ENCODE peak calls at places on chromosomes 12 and 14, in four cellular contexts. K is HepG2, F is K562, H is HCT116. J is an unnamed sample.

GRCh38 chr12:105076098-105076497 is 8.2 kb downstream of the ALDH1L2 start:
- DNase-seq in K (no peak), F (no peak), H (no peak), J (no peak)

GRCh38 chr14:69231486-69231885 is 28.5 kb upstream of the GALNT16 start:
- DNase-seq in K (no peak), F (no peak), H (no peak), J (no peak)

GRCh38 chr12:97446895-97447294 is 15.7 kb upstream of the RMST start:
- DNase-seq in K (no peak), F (no peak), H (no peak), J (no peak)

GRCh38 chr14:28264306-28264705 is 502.3 kb upstream of the FOXG1 start:
- DNase-seq in K (no peak), F (no peak), H (no peak), J (no peak)

GRCh38 chr12:51246254-51246853 is 7.7 kb downstream of the DAZAP2 start:
- DNase-seq in K (no peak), F (peak), H (no peak), J (no peak)

GRCh38 chr12:125015680-125016310 is 22.4 kb downstream of the BRI3BP start:
- DNase-seq in K (no peak), F (no peak), H (no peak), J (no peak)

GRCh38 chr12:130992979-130993538 is 39.4 kb downstream of the ADGRD1 start:
- DNase-seq in K (no peak), F (no peak), H (no peak), J (no peak)

GRCh38 chr12:57497223-57498142 is 9.6 kb downstream of the MARS1 start:
- DNase-seq in K (no peak), F (no peak), H (no peak), J (no peak)

GRCh38 chr14:45807187-45807586 is 554.2 kb upstream of the MIS18BP1 start:
- DNase-seq in K (no peak), F (no peak), H (no peak), J (no peak)

GRCh38 chr14:68535404-68536024 is 257.4 kb downstream of the ZFP36L1 start:
- DNase-seq in K (no peak), F (no peak), H (peak), J (no peak)

GRCh38 chr12:76810690-76811434 is 46.9 kb downstream of the ZDHHC17 start:
- DNase-seq in K (no peak), F (no peak), H (no peak), J (no peak)

GRCh38 chr12:53781218-53781801 is 29.5 kb upstream of the CISTR start:
- DNase-seq in K (no peak), F (no peak), H (no peak), J (peak)

GRCh38 chr12:50234347-50234746 is 49.0 kb downstream of the LIMA1 start:
- DNase-seq in K (no peak), F (peak), H (peak), J (peak)

GRCh38 chr12:56084958-56085543 is 5.1 kb downstream of the ERBB3 start:
- DNase-seq in K (no peak), F (peak), H (no peak), J (peak)

GRCh38 chr12:13257356-13257875 is 60.9 kb downstream of the EMP1 start:
- DNase-seq in K (no peak), F (no peak), H (no peak), J (no peak)

GRCh38 chr12:5437657-5438056 is 5.7 kb downstream of the NTF3 start:
- DNase-seq in K (no peak), F (no peak), H (no peak), J (no peak)

GRCh38 chr12:12505544-12506501 is 56.8 kb downstream of the DUSP16 start:
- DNase-seq in K (peak), F (peak), H (no peak), J (no peak)

GRCh38 chr12:34393086-34393820 is 371.0 kb downstream of the ALG10 start:
- DNase-seq in K (no peak), F (no peak), H (no peak), J (no peak)

GRCh38 chr12:117818400-117818799 is 150.4 kb downstream of the KSR2 start:
- DNase-seq in K (no peak), F (no peak), H (no peak), J (no peak)

GRCh38 chr12:13193403-13194100 is 3.0 kb upstream of the EMP1 start:
- DNase-seq in K (no peak), F (no peak), H (no peak), J (no peak)

GRCh38 chr14:55562135-55562534 is 17.9 kb upstream of the KTN1 start:
- DNase-seq in K (no peak), F (no peak), H (no peak), J (no peak)

GRCh38 chr12:57887631-57888406 is 41.3 kb upstream of the CTDSP2 start:
- DNase-seq in K (no peak), F (no peak), H (no peak), J (peak)

GRCh38 chr14:94355191-94355794 is 32.2 kb upstream of the SERPINA6 start:
- DNase-seq in K (peak), F (peak), H (no peak), J (peak)

GRCh38 chr12:113135178-113136127 is at the start of gene RASAL1:
- DNase-seq in K (peak), F (peak), H (peak), J (peak)

GRCh38 chr14:93994919-93995682 is 2.0 kb upstream of the CCDC197 start:
- DNase-seq in K (no peak), F (no peak), H (no peak), J (peak)

GRCh38 chr14:26199599-26200370 is 398.0 kb downstream of the NOVA1 start:
- DNase-seq in K (no peak), F (no peak), H (no peak), J (no peak)

GRCh38 chr14:98433436-98433835 is 838.6 kb downstream of the BCL11B start:
- DNase-seq in K (no peak), F (no peak), H (no peak), J (no peak)

GRCh38 chr12:108253540-108253939 is 85.6 kb downstream of the CMKLR1 start:
- DNase-seq in K (no peak), F (no peak), H (no peak), J (peak)

GRCh38 chr14:100384819-100385813 is 62.0 kb downstream of the SLC25A47 start:
- DNase-seq in K (peak), F (peak), H (peak), J (peak)

GRCh38 chr14:37587438-37587837 is 7.6 kb downstream of the FOXA1 start:
- DNase-seq in K (no peak), F (no peak), H (no peak), J (no peak)

GRCh38 chr12:31951939-31952338 is 7.3 kb upstream of the RESF1 start:
- DNase-seq in K (no peak), F (no peak), H (no peak), J (no peak)
- H2AFZ ChIP-seq in K (no peak), F (no peak), H (no peak), J (no peak)

DNA sequence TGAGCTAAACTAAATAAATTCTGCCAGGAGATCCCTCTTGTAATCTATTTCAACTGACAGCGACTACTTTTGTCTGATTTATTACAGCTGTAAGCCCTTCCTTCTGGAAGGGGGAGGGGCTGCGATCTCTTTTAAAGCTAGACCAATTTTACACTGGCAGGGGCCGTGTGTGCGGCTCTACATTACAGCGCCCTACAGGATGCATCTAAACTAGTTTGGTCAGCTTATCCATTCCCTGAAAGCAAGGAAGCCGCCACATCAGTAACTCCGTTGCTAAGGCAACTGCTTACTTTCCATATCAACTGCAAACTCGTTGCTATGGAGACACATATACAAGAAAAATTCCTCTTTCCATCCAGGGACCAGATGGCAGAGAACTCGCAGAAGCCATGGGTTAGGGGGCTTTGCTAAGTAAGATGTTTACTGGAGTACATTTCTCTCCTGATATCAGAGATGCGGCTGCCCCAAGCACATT is 17.4 kb downstream of the FOXN3 start:
- DNase-seq in K (peak), F (no peak), H (no peak), J (peak)
- TF ChIP-seq REST in K (no peak), F (no peak), H (no peak), J (no peak)

GRCh38 chr14:95725685-95726336 is 11.9 kb upstream of the TCL1A start:
- DNase-seq in K (no peak), F (no peak), H (no peak), J (no peak)
- H2AFZ ChIP-seq in K (no peak), F (no peak), H (no peak), J (no peak)

GRCh38 chr14:106501898-106502297 is 975.5 kb downstream of the TMEM121 start:
- DNase-seq in K (no peak), F (no peak), H (no peak), J (no peak)

GRCh38 chr14:106500571-106500970 is 974.2 kb downstream of the TMEM121 start:
- DNase-seq in K (no peak), F (no peak), H (no peak), J (no peak)
- TF ChIP-seq REST in K (no peak), F (no peak), H (no peak), J (no peak)

GRCh38 chr12:3303410-3304136 is 187.4 kb upstream of the PRMT8 start:
- DNase-seq in K (peak), F (no peak), H (no peak), J (peak)

GRCh38 chr12:3307419-3307818 is 183.6 kb upstream of the PRMT8 start:
- DNase-seq in K (no peak), F (no peak), H (no peak), J (no peak)

GRCh38 chr12:3305904-3306619 is 184.9 kb upstream of the PRMT8 start:
- DNase-seq in K (no peak), F (no peak), H (no peak), J (no peak)

GRCh38 chr12:3304436-3305135 is 186.4 kb upstream of the PRMT8 start:
- DNase-seq in K (peak), F (no peak), H (peak), J (no peak)

GRCh38 chr12:3305464-3305863 is 185.5 kb upstream of the PRMT8 start:
- DNase-seq in K (no peak), F (no peak), H (no peak), J (no peak)
- H2AFZ ChIP-seq in K (no peak), F (no peak), H (no peak), J (no peak)

GRCh38 chr14:81386379-81386778 is 13.7 kb downstream of the STON2 start:
- DNase-seq in K (no peak), F (no peak), H (no peak), J (peak)
- TF ChIP-seq REST in K (no peak), F (no peak), H (no peak), J (no peak)

DNA sequence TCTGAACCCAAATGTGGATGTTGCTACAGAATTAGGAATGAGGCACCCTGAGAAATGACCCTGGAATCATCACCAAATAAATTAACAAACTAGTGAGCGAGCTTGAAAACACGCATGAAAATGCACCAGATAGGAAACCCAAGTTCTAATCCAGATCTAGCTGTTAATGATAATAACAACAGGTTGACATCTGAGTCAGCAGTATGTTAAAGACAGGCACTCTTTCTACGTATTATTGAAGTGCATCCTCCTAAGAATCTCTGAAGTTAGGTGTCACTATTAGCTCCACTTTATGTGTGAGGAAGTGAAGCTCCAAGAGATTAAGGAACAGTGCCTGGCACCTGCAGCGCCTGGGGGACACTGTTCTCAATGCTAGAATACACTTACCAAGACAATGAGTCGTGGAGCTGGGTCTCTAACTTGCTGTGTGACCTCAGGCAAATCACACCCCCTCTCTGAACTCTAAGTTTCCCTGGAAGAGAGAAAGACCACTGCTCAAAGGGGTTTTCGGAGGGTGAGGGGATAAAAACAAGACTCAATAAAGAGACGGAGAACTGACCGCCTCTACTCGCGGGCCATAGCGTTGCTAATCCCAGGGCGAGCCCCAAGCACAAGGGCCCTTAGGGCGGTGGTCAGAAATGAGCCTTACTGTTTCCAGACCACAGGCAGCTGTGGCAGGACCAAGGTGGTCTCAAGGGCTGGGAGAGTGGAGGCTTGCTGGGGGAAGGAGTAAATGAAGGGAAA is 2.1 kb downstream of the SLC6A12 start:
- DNase-seq in K (no peak), F (no peak), H (no peak), J (no peak)
- H2AFZ ChIP-seq in K (no peak), F (no peak), H (no peak), J (no peak)

GRCh38 chr12:63977441-63977840 is 132.9 kb downstream of the SRGAP1 start:
- DNase-seq in K (no peak), F (no peak), H (no peak), J (no peak)
- TF ChIP-seq REST in K (no peak), F (no peak), H (no peak), J (no peak)

DNA sequence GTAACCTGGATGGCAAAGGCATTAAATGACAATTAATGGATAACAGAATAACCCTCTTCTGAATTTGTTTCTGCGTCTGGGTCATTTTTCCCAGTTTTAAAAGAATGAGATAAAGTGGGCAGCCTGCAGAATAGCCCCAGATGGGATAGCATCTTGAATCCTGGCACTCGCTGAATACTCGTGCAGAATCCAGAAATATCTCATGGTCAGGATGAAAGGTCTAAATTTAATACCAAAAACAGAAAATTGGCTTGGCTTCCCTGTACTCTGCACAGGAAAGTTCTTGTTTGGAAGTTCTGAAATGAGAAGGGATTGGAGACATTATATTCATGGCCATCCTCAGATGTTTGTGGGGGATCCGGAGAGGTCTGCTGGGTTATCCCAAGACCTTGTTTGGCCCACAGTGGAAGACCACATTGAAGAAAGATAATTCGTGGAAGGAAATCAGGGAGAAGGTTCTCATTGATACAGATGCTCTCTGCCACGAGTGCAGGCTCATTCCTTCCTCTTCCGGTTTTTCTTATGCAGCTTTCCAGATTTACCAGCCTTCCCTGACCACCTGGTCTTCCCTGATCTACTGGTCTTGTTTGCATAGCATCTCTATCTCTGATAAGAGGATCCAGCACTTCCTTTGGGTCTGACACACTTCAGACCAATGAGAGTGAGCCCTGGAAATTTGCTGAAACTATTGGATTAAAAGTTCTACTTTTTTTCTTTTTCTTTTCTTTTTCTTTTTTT is 6.0 kb upstream of the IFT81 start:
- DNase-seq in K (peak), F (peak), H (no peak), J (no peak)
- H2AFZ ChIP-seq in K (peak), F (peak), H (no peak), J (no peak)